ENCODE peak calls at places on chromosomes 1 and 21, in ten cellular contexts. X is cardiac fibroblast, R is stomach, U is mammary epithelial cell, Y is fibroblast of mammary gland, J is cardiac muscle cell, E is pancreas, L is fibroblast of lung, G is lower leg skin, W is sigmoid colon. N is an unnamed sample.

GRCh38 chr1:243575070-243575469 is 275.0 kb downstream of the AKT3 start:
- DNase-seq in X (no peak), R (no peak), U (no peak), Y (peak), J (no peak), E (no peak), L (peak), G (no peak), W (no peak), N (peak)

GRCh38 chr1:209652873-209653401 is 712 bp upstream of the LAMB3 start:
- DNase-seq in X (peak), R (peak), U (peak), Y (no peak), J (peak), E (peak), L (peak), G (peak), W (peak), N (no peak)

GRCh38 chr1:224432141-224432540 is 2.5 kb downstream of the WDR26 start:
- DNase-seq in X (peak), R (no peak), U (no peak), Y (peak), J (peak), E (no peak), L (no peak), G (no peak), W (no peak), N (no peak)

GRCh38 chr1:230235876-230236275 is 168.8 kb downstream of the GALNT2 start:
- DNase-seq in X (no peak), R (no peak), U (no peak), Y (no peak), J (no peak), E (no peak), L (no peak), G (no peak), W (no peak), N (no peak)

GRCh38 chr21:37195078-37195477 is 72.1 kb downstream of the VPS26C start:
- DNase-seq in X (no peak), R (no peak), U (no peak), Y (no peak), J (no peak), E (no peak), L (no peak), G (no peak), W (no peak), N (no peak)

GRCh38 chr1:119647734-119648619 is at the start of gene ZNF697:
- DNase-seq in X (peak), R (peak), U (peak), Y (peak), J (peak), E (peak), L (peak), G (peak), W (peak), N (peak)

GRCh38 chr1:43426221-43426620 is 27.5 kb downstream of the HYI start:
- DNase-seq in X (no peak), R (no peak), U (no peak), Y (no peak), J (no peak), E (peak), L (no peak), G (no peak), W (no peak), N (no peak)

GRCh38 chr21:35616090-35616489 is 444.2 kb downstream of the SETD4 start:
- DNase-seq in X (peak), R (no peak), U (peak), Y (peak), J (peak), E (no peak), L (peak), G (no peak), W (no peak), N (peak)

GRCh38 chr1:28035420-28035819 is 53.0 kb downstream of the EYA3 start:
- DNase-seq in X (no peak), R (no peak), U (no peak), Y (no peak), J (no peak), E (no peak), L (no peak), G (no peak), W (no peak), N (no peak)

GRCh38 chr1:51969038-51969705 is 21.3 kb downstream of the RAB3B start:
- DNase-seq in X (peak), R (no peak), U (no peak), Y (peak), J (peak), E (no peak), L (peak), G (no peak), W (no peak), N (peak)

GRCh38 chr1:3294450-3294849 is 160.0 kb upstream of the ARHGEF16 start:
- DNase-seq in X (no peak), R (no peak), U (no peak), Y (no peak), J (no peak), E (no peak), L (no peak), G (no peak), W (no peak), N (no peak)

GRCh38 chr1:24091971-24092482 is 19.9 kb downstream of the MYOM3 start:
- DNase-seq in X (no peak), R (no peak), U (no peak), Y (no peak), J (no peak), E (peak), L (no peak), G (no peak), W (no peak), N (no peak)

GRCh38 chr1:58983159-58983558 is 199.3 kb upstream of the JUN start:
- DNase-seq in X (peak), R (no peak), U (no peak), Y (peak), J (no peak), E (no peak), L (no peak), G (no peak), W (no peak), N (peak)

DNA sequence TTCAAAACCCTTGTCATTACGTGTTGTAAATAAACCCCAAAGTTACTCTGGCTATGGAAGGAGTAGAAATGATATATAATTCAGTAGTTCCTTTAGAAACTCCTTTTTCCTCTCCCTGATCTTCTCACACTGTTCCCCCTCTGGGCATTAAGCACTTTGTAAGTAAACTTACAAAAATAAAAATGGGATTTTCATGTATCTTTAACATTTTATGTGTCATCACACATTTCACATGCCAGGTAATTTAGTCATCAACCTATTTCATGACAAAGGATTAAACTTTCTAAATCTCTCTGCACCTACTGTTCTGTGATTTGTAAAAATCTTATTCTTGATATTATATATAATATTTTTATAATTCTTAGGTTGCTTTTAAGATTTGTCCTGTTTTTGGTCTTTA is 176.9 kb downstream of the NEK7 start:
- DNase-seq in X (no peak), R (no peak), U (peak), Y (peak), J (no peak), E (no peak), L (peak), G (no peak), W (no peak), N (peak)
- H3K4me3 ChIP-seq in X (no peak), R (no peak), U (no peak), Y (no peak), J (no peak), E (no peak), L (no peak), G (no peak), W (no peak), N (no peak)

GRCh38 chr1:100309863-100310262 is 42.4 kb upstream of the CDC14A start:
- DNase-seq in X (no peak), R (no peak), U (no peak), Y (no peak), J (no peak), E (no peak), L (no peak), G (no peak), W (no peak), N (no peak)

GRCh38 chr1:100304921-100305320 is 38.9 kb downstream of the RTCA start:
- DNase-seq in X (no peak), R (no peak), U (no peak), Y (no peak), J (no peak), E (no peak), L (no peak), G (no peak), W (no peak), N (no peak)

GRCh38 chr1:100306735-100307313 is 40.8 kb downstream of the RTCA start:
- DNase-seq in X (no peak), R (no peak), U (no peak), Y (no peak), J (no peak), E (no peak), L (no peak), G (no peak), W (no peak), N (no peak)

GRCh38 chr1:100305954-100306353 is 39.9 kb downstream of the RTCA start:
- DNase-seq in X (no peak), R (no peak), U (no peak), Y (no peak), J (no peak), E (no peak), L (no peak), G (no peak), W (no peak), N (no peak)

GRCh38 chr1:100308777-100309176 is 42.8 kb downstream of the RTCA start:
- DNase-seq in X (peak), R (no peak), U (peak), Y (peak), J (peak), E (no peak), L (peak), G (no peak), W (no peak), N (peak)
- TF ChIP-seq CTCF in X (no peak), R (no peak), U (no peak), Y (no peak), J (no peak), E (no peak), L (no peak), G (no peak), W (no peak), N (no peak)

DNA sequence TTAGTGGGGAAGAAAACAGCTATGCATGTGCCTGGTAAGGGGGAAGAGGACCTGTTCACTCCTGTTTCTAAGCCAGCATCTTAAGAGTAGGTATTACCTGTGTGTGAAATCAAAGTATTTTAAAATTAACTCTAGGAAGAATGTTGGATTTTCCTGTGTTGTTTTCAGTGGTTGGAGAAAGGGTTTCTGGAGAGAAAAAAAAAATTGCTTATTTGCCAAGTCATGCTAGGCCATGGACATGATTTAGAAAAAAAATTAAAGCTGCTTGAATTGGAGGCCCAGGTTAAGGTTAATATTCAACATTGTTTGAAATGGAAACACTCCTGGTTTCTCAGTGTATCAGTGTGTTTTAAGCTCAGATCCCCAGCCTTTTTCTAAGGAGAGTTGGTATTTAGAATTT is 42.8 kb upstream of the DNAJC6 start:
- DNase-seq in X (no peak), R (no peak), U (no peak), Y (no peak), J (no peak), E (no peak), L (no peak), G (no peak), W (no peak), N (no peak)
- H3K4me3 ChIP-seq in X (no peak), R (peak), U (no peak), Y (no peak), J (no peak), E (no peak), L (no peak), G (no peak), W (no peak), N (no peak)

GRCh38 chr1:16924919-16925477 is 3.3 kb downstream of the CROCC start:
- DNase-seq in X (no peak), R (no peak), U (no peak), Y (no peak), J (no peak), E (no peak), L (no peak), G (no peak), W (no peak), N (no peak)
- TF ChIP-seq CTCF in X (peak), R (no peak), U (peak), Y (no peak), J (peak), E (no peak), L (no peak), G (no peak), W (no peak), N (peak)

GRCh38 chr1:117571496-117571895 is 34.4 kb upstream of the TENT5C start:
- DNase-seq in X (no peak), R (no peak), U (no peak), Y (no peak), J (no peak), E (no peak), L (no peak), G (peak), W (no peak), N (no peak)
- H3K4me3 ChIP-seq in X (no peak), R (no peak), U (no peak), Y (no peak), J (no peak), E (no peak), L (no peak), G (no peak), W (no peak), N (no peak)

GRCh38 chr1:236207569-236207968 is 65.2 kb downstream of the GPR137B start:
- DNase-seq in X (no peak), R (no peak), U (no peak), Y (no peak), J (no peak), E (no peak), L (no peak), G (no peak), W (no peak), N (no peak)

GRCh38 chr1:236207121-236207520 is 64.8 kb downstream of the GPR137B start:
- DNase-seq in X (no peak), R (no peak), U (no peak), Y (no peak), J (no peak), E (no peak), L (no peak), G (no peak), W (no peak), N (no peak)

GRCh38 chr1:236209185-236209584 is 66.8 kb downstream of the GPR137B start:
- DNase-seq in X (no peak), R (no peak), U (no peak), Y (no peak), J (no peak), E (no peak), L (no peak), G (no peak), W (no peak), N (no peak)

GRCh38 chr1:236211815-236212214 is 69.5 kb downstream of the GPR137B start:
- DNase-seq in X (no peak), R (no peak), U (no peak), Y (no peak), J (no peak), E (no peak), L (no peak), G (no peak), W (no peak), N (no peak)

DNA sequence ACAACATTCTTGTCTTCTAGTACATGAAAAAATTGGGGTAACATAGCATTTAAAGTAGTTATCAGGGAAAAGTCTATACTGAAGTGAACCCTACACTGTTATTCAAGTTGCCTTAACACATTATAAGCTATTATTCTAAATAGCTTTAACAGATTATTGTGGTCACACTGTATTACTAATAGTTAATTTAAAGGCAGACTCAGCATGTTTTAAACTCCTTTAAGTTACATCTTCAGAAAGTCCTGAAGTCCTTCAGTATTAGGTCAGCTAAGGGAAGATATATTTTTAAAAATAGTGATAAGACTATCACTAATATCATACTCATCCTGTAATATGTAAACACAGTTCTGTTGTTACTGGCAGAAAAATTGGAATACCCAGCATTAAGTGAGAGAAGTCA is 67.4 kb downstream of the GPR137B start:
- DNase-seq in X (no peak), R (no peak), U (no peak), Y (no peak), J (no peak), E (no peak), L (no peak), G (no peak), W (no peak), N (no peak)
- TF ChIP-seq CTCF in X (no peak), R (no peak), U (no peak), Y (no peak), J (no peak), E (no peak), L (no peak), G (no peak), W (no peak), N (no peak)